ENCODE peak calls at places on chromosome 16, in five cellular contexts. L, W, Z, K and S are unnamed samples.

GRCh38 chr16:87310610-87311009 is 6.6 kb downstream of the C16orf95 start:
- DNase-seq in L (no peak), W (no peak), Z (no peak), K (no peak), S (no peak)

GRCh38 chr16:49439676-49440075 is 66.1 kb downstream of the C16orf78 start:
- DNase-seq in L (no peak), W (no peak), Z (no peak), K (no peak), S (no peak)

GRCh38 chr16:878071-878784 is 77.7 kb upstream of the GNG13 start:
- DNase-seq in L (peak; percentile 43), W (no peak), Z (no peak), K (no peak), S (no peak)

GRCh38 chr16:57341441-57342303 is 16.9 kb upstream of the CCL22 start:
- DNase-seq in L (no peak), W (peak; percentile 78), Z (peak; percentile 81), K (no peak), S (peak; percentile 99)

GRCh38 chr16:2237552-2238395 is 1.5 kb downstream of the DNASE1L2 start:
- DNase-seq in L (no peak), W (no peak), Z (no peak), K (no peak), S (no peak)

GRCh38 chr16:19168173-19169080 is at the start of gene SYT17:
- DNase-seq in L (no peak), W (no peak), Z (no peak), K (no peak), S (peak; percentile 21)

GRCh38 chr16:22369221-22369811 is 5.1 kb downstream of the CDR2 start:
- DNase-seq in L (no peak), W (peak; percentile 47), Z (no peak), K (peak; percentile 49), S (peak; percentile 15)

GRCh38 chr16:86911311-86911999 is 333.1 kb downstream of the FOXL1 start:
- DNase-seq in L (no peak), W (peak; percentile 25), Z (no peak), K (no peak), S (no peak)

GRCh38 chr16:88515925-88516324 is 54.3 kb upstream of the ZC3H18 start:
- DNase-seq in L (no peak), W (no peak), Z (no peak), K (no peak), S (no peak)

GRCh38 chr16:7227193-7227825 is 105.3 kb upstream of the RBFOX1 start:
- DNase-seq in L (no peak), W (no peak), Z (no peak), K (no peak), S (no peak)